ENCODE peak calls at places on chromosomes 16 and 17, in seven cellular contexts. K, F, L, S, Z, G and N are unnamed samples.

GRCh38 chr16:24180451-24180850 is 75.7 kb upstream of the CACNG3 start:
- DNase-seq in F (no peak), K (no peak), G (no peak), Z (no peak), S (no peak), L (no peak), N (no peak)

GRCh38 chr17:44967907-44968224 is 237 bp downstream of the C1QL1 start:
- DNase-seq in G (no peak), S (no peak), Z (no peak), L (no peak), K (no peak), F (no peak), N (no peak)

GRCh38 chr16:84555418-84556196 is 51.1 kb upstream of the MEAK7 start:
- DNase-seq in S (no peak), G (peak; percentile 17), F (no peak), K (no peak), Z (no peak), L (no peak), N (no peak)

GRCh38 chr17:15260376-15261062 is 4.6 kb downstream of the PMP22 start:
- DNase-seq in G (peak; percentile 94), F (peak; percentile 92), L (peak; percentile 91), Z (no peak), K (peak; percentile 97), S (peak; percentile 81), N (peak; percentile 90)

GRCh38 chr16:26827386-26827785 is 239.3 kb upstream of the C16orf82 start:
- DNase-seq in F (no peak), K (no peak), S (no peak), L (no peak), Z (no peak), G (no peak), N (no peak)

GRCh38 chr17:2503627-2504026 is 8.1 kb downstream of the METTL16 start:
- DNase-seq in Z (no peak), F (no peak), G (no peak), K (no peak), L (no peak), S (no peak), N (no peak)

GRCh38 chr16:31452631-31453106 is 6.6 kb upstream of the ARMC5 start:
- DNase-seq in F (no peak), G (peak; percentile 61), K (peak; percentile 58), Z (no peak), S (no peak), L (peak; percentile 87), N (peak; percentile 91)

GRCh38 chr16:11743308-11744074 is 834 bp upstream of the TXNDC11 start:
- DNase-seq in Z (no peak), L (peak; percentile 8), K (peak; percentile 83), F (peak; percentile 77), G (peak; percentile 8), S (peak; percentile 89), N (peak; percentile 91)

GRCh38 chr17:74086992-74087391 is 116.5 kb upstream of the RPL38 start:
- DNase-seq in S (no peak), Z (no peak), G (no peak), F (no peak), L (no peak), K (no peak), N (no peak)

GRCh38 chr17:7916799-7917198 is 710 bp upstream of the RNF227 start:
- DNase-seq in G (no peak), K (no peak), F (no peak), S (no peak), L (no peak), Z (no peak), N (peak; percentile 22)

GRCh38 chr16:14013571-14014283 is 57.4 kb upstream of the MRTFB start:
- DNase-seq in L (peak; percentile 78), Z (peak; percentile 89), K (no peak), G (peak; percentile 62), F (no peak), S (no peak), N (peak; percentile 95)
- H3K4me3 ChIP-seq in L (no peak overlapping the region), Z (no peak overlapping the region), K (no peak overlapping the region), G (no peak overlapping the region), F (peak overlapping the region; percentile 33), S (no peak overlapping the region), N (no peak overlapping the region)

DNA sequence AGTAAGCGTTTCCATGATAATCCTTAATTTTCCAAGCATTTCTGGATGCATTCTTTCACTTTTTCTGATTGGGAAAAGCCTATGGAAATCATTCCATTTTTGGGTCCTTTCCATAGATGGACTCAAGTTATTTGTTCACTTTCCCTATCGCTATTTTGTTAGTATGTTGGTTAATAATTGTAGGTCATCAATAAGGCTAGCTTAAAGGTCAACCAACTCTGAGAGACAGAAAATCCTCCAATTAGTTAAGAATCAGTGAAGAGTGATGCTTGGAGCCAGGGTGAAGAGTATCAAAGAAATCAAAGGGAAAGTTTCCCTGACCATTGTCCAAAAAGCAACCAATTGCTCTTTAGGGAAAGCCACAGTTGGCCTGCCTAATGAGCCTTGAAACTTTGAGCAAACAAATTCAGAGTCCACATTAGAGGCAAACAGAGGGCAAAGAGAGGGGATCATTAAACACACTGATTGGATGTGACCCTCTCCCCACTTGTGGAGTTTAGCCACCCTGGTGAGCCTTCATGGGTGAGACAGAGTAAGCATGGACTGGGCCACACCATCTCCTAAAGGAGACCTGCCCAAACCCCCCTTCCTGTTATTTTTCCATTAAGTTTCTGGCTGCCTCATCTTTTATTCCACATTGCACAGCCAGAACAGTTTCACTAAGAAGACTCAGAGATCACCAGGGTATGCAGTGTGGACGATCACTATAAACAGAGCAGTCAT is 133.4 kb upstream of the DYNLRB2 start:
- DNase-seq in G (no peak), K (no peak), Z (peak; percentile 75), S (peak; percentile 69), F (no peak), L (no peak), N (no peak)
- H3K4me3 ChIP-seq in G (no peak overlapping the region), K (no peak overlapping the region), Z (no peak overlapping the region), S (peak overlapping the region; percentile 31), F (no peak overlapping the region), L (no peak overlapping the region), N (no peak overlapping the region)

GRCh38 chr17:51751072-51751471 is 407.4 kb downstream of the CA10 start:
- DNase-seq in G (no peak), S (no peak), F (no peak), Z (no peak), L (no peak), K (no peak), N (no peak)

GRCh38 chr17:51745993-51746392 is 412.5 kb downstream of the CA10 start:
- DNase-seq in G (peak; percentile 68), F (no peak), Z (no peak), K (no peak), L (no peak), S (no peak), N (no peak)

GRCh38 chr17:51743477-51743876 is 415.0 kb downstream of the CA10 start:
- DNase-seq in L (no peak), G (no peak), Z (no peak), S (no peak), K (no peak), F (no peak), N (no peak)

GRCh38 chr17:51748749-51749604 is 409.5 kb downstream of the CA10 start:
- DNase-seq in G (no peak), F (no peak), Z (no peak), S (no peak), L (no peak), K (no peak), N (no peak)
- H3K4me3 ChIP-seq in G (no peak overlapping the region), F (no peak overlapping the region), Z (no peak overlapping the region), S (no peak overlapping the region), L (no peak overlapping the region), K (no peak overlapping the region), N (no peak overlapping the region)

GRCh38 chr17:36855459-36855858 is 81.8 kb upstream of the LHX1 start:
- DNase-seq in Z (no peak), F (no peak), K (no peak), L (no peak), S (no peak), G (no peak), N (no peak)

GRCh38 chr17:36856169-36856568 is 81.1 kb upstream of the LHX1 start:
- DNase-seq in K (no peak), S (no peak), G (peak; percentile 26), Z (no peak), L (no peak), F (no peak), N (no peak)

GRCh38 chr17:36857698-36858097 is 79.6 kb upstream of the LHX1 start:
- DNase-seq in G (no peak), F (no peak), S (no peak), Z (no peak), L (no peak), K (no peak), N (no peak)

GRCh38 chr17:36856921-36857381 is 80.3 kb upstream of the LHX1 start:
- DNase-seq in L (no peak), S (no peak), K (no peak), F (no peak), G (no peak), Z (no peak), N (no peak)

GRCh38 chr17:36854982-36855381 is 82.3 kb upstream of the LHX1 start:
- DNase-seq in F (no peak), G (no peak), Z (no peak), K (no peak), S (no peak), L (no peak), N (no peak)
- H3K4me3 ChIP-seq in F (no peak overlapping the region), G (no peak overlapping the region), Z (no peak overlapping the region), K (no peak overlapping the region), S (no peak overlapping the region), L (no peak overlapping the region), N (no peak overlapping the region)

GRCh38 chr17:30805944-30806456 is 18.5 kb downstream of the CRLF3 start:
- DNase-seq in G (no peak), Z (no peak), K (no peak), F (no peak), S (no peak), L (no peak), N (no peak)
- H3K4me3 ChIP-seq in G (no peak overlapping the region), Z (no peak overlapping the region), K (no peak overlapping the region), F (no peak overlapping the region), S (no peak overlapping the region), L (no peak overlapping the region), N (no peak overlapping the region)